ENCODE peak calls at places on chromosomes 12 and 14, in eight cellular contexts. M, L, Y, H, S, J, D and W are unnamed samples.

GRCh38 chr12:6052940-6053329 is 71.5 kb downstream of the VWF start:
- DNase-seq in M (no peak), L (no peak), Y (no peak), H (no peak), S (peak; percentile 51), J (no peak), D (no peak), W (no peak)

GRCh38 chr12:69834566-69834965 is 9.5 kb downstream of the MYRFL start:
- DNase-seq in M (no peak), L (no peak), Y (no peak), H (no peak), S (peak; percentile 45), J (peak; percentile 92), D (no peak), W (no peak)

GRCh38 chr14:64265222-64265621 is 28.9 kb downstream of the ESR2 start:
- DNase-seq in M (no peak), L (no peak), Y (no peak), H (no peak), S (no peak), J (no peak), D (no peak), W (no peak)

GRCh38 chr12:109156036-109156435 is 39.6 kb downstream of the ACACB start:
- DNase-seq in M (no peak), L (no peak), Y (no peak), H (no peak), S (no peak), J (no peak), D (no peak), W (no peak)

GRCh38 chr14:81429028-81429427 is 28.9 kb upstream of the STON2 start:
- DNase-seq in M (no peak), L (no peak), Y (no peak), H (no peak), S (no peak), J (no peak), D (no peak), W (no peak)

GRCh38 chr12:47725091-47725772 is at the start of gene ENDOU:
- DNase-seq in M (no peak), L (no peak), Y (no peak), H (no peak), S (no peak), J (no peak), D (no peak), W (no peak)

GRCh38 chr12:113436586-113436985 is 14.4 kb downstream of the SDSL start:
- DNase-seq in M (no peak), L (no peak), Y (no peak), H (no peak), S (no peak), J (no peak), D (no peak), W (no peak)

GRCh38 chr14:64939817-64940190 is 2.7 kb downstream of the GPX2 start:
- DNase-seq in M (no peak), L (no peak), Y (no peak), H (no peak), S (no peak), J (no peak), D (no peak), W (no peak)

GRCh38 chr12:115934046-115934445 is 343.4 kb downstream of the MED13L start:
- DNase-seq in M (no peak), L (no peak), Y (no peak), H (no peak), S (no peak), J (no peak), D (no peak), W (no peak)

GRCh38 chr14:64950889-64951288 is 8.3 kb upstream of the GPX2 start:
- DNase-seq in M (no peak), L (no peak), Y (no peak), H (no peak), S (no peak), J (no peak), D (no peak), W (no peak)

GRCh38 chr12:43113153-43113552 is 438.9 kb downstream of the ADAMTS20 start:
- DNase-seq in M (peak; percentile 31), L (no peak), Y (no peak), H (no peak), S (no peak), J (no peak), D (no peak), W (no peak)

GRCh38 chr14:32559595-32559994 is 230.5 kb downstream of the AKAP6 start:
- DNase-seq in M (no peak), L (no peak), Y (no peak), H (no peak), S (no peak), J (no peak), D (no peak), W (no peak)

DNA sequence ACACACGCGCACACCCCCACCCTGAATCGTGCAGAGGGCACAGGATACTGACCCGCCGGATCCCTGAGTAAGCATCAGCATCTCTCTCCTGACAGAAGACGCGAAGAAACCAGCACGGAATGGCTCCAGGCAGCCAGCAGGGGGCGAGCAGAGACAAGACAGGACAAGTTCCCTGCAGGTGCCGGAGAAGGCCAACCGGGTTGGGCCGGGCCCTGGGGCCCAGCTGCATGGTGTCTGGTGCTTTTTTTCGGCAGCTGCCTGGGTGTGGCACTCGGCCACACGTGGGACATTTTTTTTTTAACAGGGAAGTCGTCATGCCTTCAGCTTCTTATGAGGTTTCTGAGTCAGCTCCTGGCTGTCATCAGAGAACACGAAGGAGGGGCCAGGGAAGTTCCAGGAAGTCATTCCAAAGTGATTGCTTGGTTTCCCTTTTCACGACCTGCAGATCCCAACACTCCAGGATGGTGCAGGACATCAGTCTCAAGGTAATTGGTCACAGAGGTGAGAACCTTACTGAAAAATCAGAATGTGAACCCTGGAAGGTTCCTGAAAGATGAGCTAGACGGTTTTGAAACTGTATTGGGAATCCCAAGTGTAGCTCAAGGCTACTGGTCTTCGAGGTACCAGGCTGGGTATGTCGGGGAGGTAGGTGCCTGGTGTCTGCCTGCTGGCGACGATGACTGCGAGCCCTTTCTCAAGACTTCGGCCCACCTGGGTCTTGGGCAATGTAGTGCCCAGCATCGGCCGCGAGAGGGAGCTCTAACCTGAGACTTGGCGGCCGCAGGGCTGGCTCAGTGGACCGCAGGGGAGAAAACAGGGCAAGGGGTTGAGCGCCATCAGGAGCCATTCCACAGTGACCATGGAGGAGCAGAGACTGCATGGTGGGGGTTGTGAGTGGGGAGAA is 190.8 kb upstream of the PRMT8 start:
- DNase-seq in M (peak; percentile 96), L (peak; percentile 90), Y (peak; percentile 72), H (peak; percentile 91), S (peak; percentile 79), J (peak; percentile 45), D (peak; percentile 74), W (peak; percentile 90)
- TF ChIP-seq POLR2AphosphoS5 in M (no peak), L (peak; percentile 61), Y (no peak), H (no peak), S (no peak), J (no peak), D (no peak), W (peak; percentile 51)

DNA sequence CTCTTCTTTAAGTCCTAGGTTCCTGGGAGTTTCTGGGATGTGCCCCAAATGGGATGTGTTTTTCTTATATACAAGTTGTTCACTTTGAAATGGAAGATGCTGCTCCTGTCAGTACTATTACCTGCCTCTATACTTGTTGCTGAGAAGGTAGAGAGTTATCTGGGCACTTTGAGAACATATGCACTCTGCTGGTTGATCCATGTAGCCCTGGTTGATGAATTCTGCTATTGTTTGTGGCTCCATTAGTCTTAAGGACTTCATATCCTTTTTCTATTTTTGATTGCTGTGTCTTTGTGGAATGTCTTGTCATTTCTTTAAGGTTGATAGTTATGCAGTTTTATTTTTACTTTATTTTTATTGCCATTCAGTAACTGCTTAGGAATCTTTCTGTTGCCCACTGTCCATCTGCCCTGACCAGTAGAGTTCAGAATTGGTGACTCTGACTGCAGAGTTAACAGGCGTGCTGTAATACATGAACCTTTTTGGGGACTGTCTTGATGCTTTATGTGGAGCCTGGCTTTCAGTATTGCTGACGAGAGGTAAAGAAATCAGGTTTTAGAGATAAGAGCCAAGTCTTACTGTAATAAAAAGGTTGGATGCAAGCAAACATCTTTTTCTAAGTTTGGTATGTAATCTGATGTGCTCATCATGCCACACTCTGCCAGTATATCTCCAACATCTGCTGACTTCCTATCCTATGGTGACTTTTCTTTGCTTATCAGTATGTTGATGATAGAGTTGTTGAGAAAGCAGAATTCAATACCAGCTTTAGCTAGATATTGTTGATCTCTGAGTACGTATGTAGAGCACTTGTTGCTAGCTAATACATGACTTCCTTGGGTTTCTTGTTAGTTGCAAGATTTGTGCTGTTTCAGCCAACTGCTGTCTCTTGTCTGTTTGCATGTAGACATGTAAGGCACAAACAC is 1.6 kb downstream of the GMPR2 start:
- DNase-seq in M (no peak), L (no peak), Y (no peak), H (no peak), S (no peak), J (no peak), D (no peak), W (no peak)
- H3K4me3 ChIP-seq in M (no peak overlapping the region), L (no peak overlapping the region), Y (no peak overlapping the region), H (no peak overlapping the region), S (no peak overlapping the region), J (peak overlapping the region; percentile 12), D (no peak overlapping the region), W (no peak overlapping the region)

GRCh38 chr12:65637774-65638173 is 186.5 kb upstream of the HMGA2 start:
- DNase-seq in M (no peak), L (no peak), Y (no peak), H (no peak), S (peak; percentile 89), J (no peak), D (no peak), W (no peak)

GRCh38 chr12:65643171-65643570 is 181.1 kb upstream of the HMGA2 start:
- DNase-seq in M (no peak), L (no peak), Y (no peak), H (no peak), S (no peak), J (no peak), D (no peak), W (no peak)

GRCh38 chr12:65638324-65638723 is 186.0 kb upstream of the HMGA2 start:
- DNase-seq in M (no peak), L (no peak), Y (no peak), H (no peak), S (no peak), J (no peak), D (no peak), W (no peak)

GRCh38 chr12:65642006-65642695 is 182.1 kb upstream of the HMGA2 start:
- DNase-seq in M (no peak), L (no peak), Y (no peak), H (no peak), S (no peak), J (no peak), D (no peak), W (no peak)

GRCh38 chr12:65640489-65640901 is 183.8 kb upstream of the HMGA2 start:
- DNase-seq in M (no peak), L (no peak), Y (no peak), H (no peak), S (no peak), J (peak; percentile 59), D (no peak), W (no peak)
- TF ChIP-seq POLR2AphosphoS5 in M (no peak), L (no peak), Y (no peak), H (no peak), S (no peak), J (no peak), D (no peak), W (no peak)

DNA sequence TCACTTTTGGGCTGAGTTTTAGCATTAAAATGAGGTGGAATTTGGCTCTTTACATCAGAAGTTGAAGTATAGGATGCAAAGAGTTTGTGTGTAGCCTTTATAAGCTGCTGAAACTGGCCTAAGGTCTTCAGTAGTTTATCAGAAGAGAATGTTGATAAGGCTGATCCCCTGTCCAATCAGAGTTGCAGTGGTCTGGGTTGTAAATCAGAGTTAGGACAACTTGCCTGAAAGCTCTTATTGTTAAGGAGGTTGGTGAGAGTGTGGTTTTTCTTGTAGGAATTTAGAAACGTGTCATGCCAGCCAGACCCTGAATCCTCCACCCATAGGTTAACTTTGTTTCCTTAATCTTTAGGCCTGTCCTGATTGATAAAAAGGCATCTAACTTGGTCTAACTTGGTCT is 143.5 kb downstream of the ST8SIA1 start:
- DNase-seq in M (no peak), L (no peak), Y (no peak), H (no peak), S (no peak), J (no peak), D (no peak), W (no peak)
- H3K4me3 ChIP-seq in M (no peak overlapping the region), L (no peak overlapping the region), Y (no peak overlapping the region), H (no peak overlapping the region), S (no peak overlapping the region), J (no peak overlapping the region), D (no peak overlapping the region), W (no peak overlapping the region)